ENCODE peak calls at places on chromosomes 6 and 20, in ten cellular contexts. W, K, M, Z, F, I, D, Y, A and J are unnamed samples.

GRCh38 chr20:17747431-17747846 is 47.7 kb downstream of the BANF2 start:
- DNase-seq in W (peak; percentile 67), K (no peak), M (no peak), Z (peak; percentile 77), F (no peak), I (no peak), D (no peak), Y (no peak), A (no peak), J (no peak)

GRCh38 chr20:8404912-8405635 is 273.0 kb downstream of the PLCB1 start:
- DNase-seq in W (no peak), K (no peak), M (no peak), Z (peak; percentile 39), F (no peak), I (no peak), D (no peak), Y (no peak), A (no peak), J (no peak)

GRCh38 chr6:474454-475185 is 83.1 kb downstream of the IRF4 start:
- DNase-seq in W (peak; percentile 75), K (peak; percentile 65), M (no peak), Z (peak; percentile 9), F (no peak), I (peak; percentile 66), D (no peak), Y (peak; percentile 70), A (peak; percentile 94), J (no peak)

GRCh38 chr6:71721642-71722041 is 164.7 kb upstream of the RIMS1 start:
- DNase-seq in W (no peak), K (no peak), M (no peak), Z (peak; percentile 1), F (no peak), I (no peak), D (no peak), Y (no peak), A (no peak), J (no peak)

GRCh38 chr6:13914346-13914745 is 10.4 kb upstream of the RNF182 start:
- DNase-seq in W (no peak), K (no peak), M (no peak), Z (no peak), F (no peak), I (no peak), D (no peak), Y (no peak), A (no peak), J (no peak)

GRCh38 chr6:123655520-123656306 is 19.0 kb upstream of the TRDN start:
- DNase-seq in W (peak; percentile 6), K (no peak), M (no peak), Z (no peak), F (no peak), I (no peak), D (no peak), Y (peak; percentile 15), A (no peak), J (no peak)

GRCh38 chr20:39112196-39112743 is 150.1 kb downstream of the DHX35 start:
- DNase-seq in W (peak; percentile 30), K (no peak), M (no peak), Z (peak; percentile 65), F (no peak), I (no peak), D (peak; percentile 70), Y (no peak), A (no peak), J (no peak)

GRCh38 chr6:131727868-131728267 is 17.1 kb upstream of the CTAGE9 start:
- DNase-seq in W (no peak), K (no peak), M (no peak), Z (no peak), F (no peak), I (no peak), D (no peak), Y (no peak), A (no peak), J (no peak)

GRCh38 chr20:1808101-1808500 is 87.1 kb upstream of the SIRPA start:
- DNase-seq in W (no peak), K (no peak), M (no peak), Z (no peak), F (no peak), I (no peak), D (no peak), Y (no peak), A (no peak), J (peak; percentile 91)

GRCh38 chr6:81562169-81562568 is 190.3 kb downstream of the TENT5A start:
- DNase-seq in W (peak; percentile 23), K (no peak), M (peak; percentile 20), Z (no peak), F (no peak), I (no peak), D (no peak), Y (no peak), A (no peak), J (no peak)

GRCh38 chr20:21499641-21500040 is 14.2 kb downstream of the NKX2-2 start:
- DNase-seq in W (no peak), K (no peak), M (no peak), Z (no peak), F (no peak), I (no peak), D (no peak), Y (no peak), A (no peak), J (no peak)

GRCh38 chr20:61720348-61720696 is 345.4 kb downstream of the TAF4 start:
- DNase-seq in W (no peak), K (no peak), M (no peak), Z (no peak), F (no peak), I (no peak), D (no peak), Y (no peak), A (no peak), J (no peak)

GRCh38 chr20:440636-441035 is 21.7 kb downstream of the TBC1D20 start:
- DNase-seq in W (no peak), K (no peak), M (no peak), Z (no peak), F (no peak), I (no peak), D (no peak), Y (no peak), A (no peak), J (no peak)

GRCh38 chr6:48378874-48379407 is 267.9 kb upstream of the PTCHD4 start:
- DNase-seq in W (no peak), K (no peak), M (no peak), Z (no peak), F (no peak), I (no peak), D (no peak), Y (no peak), A (no peak), J (no peak)

GRCh38 chr6:31970604-31971271 is 1.2 kb downstream of the DXO start:
- DNase-seq in W (no peak), K (peak; percentile 80), M (no peak), Z (peak; percentile 45), F (no peak), I (no peak), D (peak; percentile 23), Y (no peak), A (peak; percentile 84), J (no peak)
- H3K36me3 ChIP-seq in W (peaks cover 66% of the 10 kb centered on the region), K (peaks cover 48% of the 10 kb centered on the region), M (peaks cover 39% of the 10 kb centered on the region), Z (no peaks in the 10 kb centered on the region), F (peaks cover 51% of the 10 kb centered on the region), I (peaks cover 46% of the 10 kb centered on the region), D (peaks cover 32% of the 10 kb centered on the region), Y (peaks cover 28% of the 10 kb centered on the region), A (peaks cover 52% of the 10 kb centered on the region), J (peaks cover 52% of the 10 kb centered on the region)

DNA sequence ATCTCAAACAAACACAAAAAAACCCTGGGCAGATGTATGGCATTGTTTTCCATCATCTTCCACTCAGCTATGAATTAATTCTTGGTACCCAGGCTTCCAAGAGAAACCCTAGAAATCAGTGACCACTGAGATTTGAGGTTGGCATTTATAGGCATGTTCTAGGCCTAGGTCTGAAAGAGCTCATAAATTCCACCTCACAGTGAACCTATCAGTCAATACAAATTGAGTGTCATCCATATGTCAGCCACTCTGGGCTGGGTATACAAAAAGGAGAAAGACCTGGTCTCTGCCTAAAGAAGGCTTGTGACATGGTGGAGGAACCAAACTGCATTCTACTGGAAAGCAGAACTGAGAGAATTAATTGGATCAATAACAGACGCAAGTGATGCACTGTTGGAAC is 30.2 kb downstream of the C20orf173 start:
- DNase-seq in W (no peak), K (no peak), M (no peak), Z (no peak), F (no peak), I (no peak), D (no peak), Y (no peak), A (no peak), J (no peak)
- H3K36me3 ChIP-seq in W (peaks cover 59% of the 10 kb centered on the region), K (peaks cover 100% of the 10 kb centered on the region), M (peaks cover 88% of the 10 kb centered on the region), Z (no peaks in the 10 kb centered on the region), F (peaks cover 100% of the 10 kb centered on the region), I (peaks cover 94% of the 10 kb centered on the region), D (peaks cover 56% of the 10 kb centered on the region), Y (peaks cover 49% of the 10 kb centered on the region), A (peaks cover 100% of the 10 kb centered on the region), J (peaks cover 92% of the 10 kb centered on the region)

GRCh38 chr20:48724891-48725588 is 102.8 kb downstream of the PREX1 start:
- DNase-seq in W (no peak), K (no peak), M (no peak), Z (no peak), F (no peak), I (no peak), D (no peak), Y (no peak), A (peak; percentile 55), J (no peak)

GRCh38 chr20:48723308-48724264 is 104.2 kb downstream of the PREX1 start:
- DNase-seq in W (no peak), K (peak; percentile 87), M (no peak), Z (peak; percentile 51), F (no peak), I (no peak), D (no peak), Y (no peak), A (peak; percentile 82), J (no peak)

GRCh38 chr20:48721324-48722001 is 106.3 kb downstream of the PREX1 start:
- DNase-seq in W (no peak), K (no peak), M (no peak), Z (no peak), F (no peak), I (no peak), D (no peak), Y (peak; percentile 51), A (peak; percentile 74), J (no peak)

GRCh38 chr20:48722002-48722731 is 105.6 kb downstream of the PREX1 start:
- DNase-seq in W (no peak), K (no peak), M (no peak), Z (peak; percentile 70), F (no peak), I (no peak), D (no peak), Y (peak; percentile 66), A (peak; percentile 83), J (no peak)

GRCh38 chr20:48722737-48723191 is 105.0 kb downstream of the PREX1 start:
- DNase-seq in W (peak; percentile 13), K (no peak), M (no peak), Z (no peak), F (no peak), I (no peak), D (no peak), Y (peak; percentile 60), A (peak; percentile 83), J (no peak)
- H3K36me3 ChIP-seq in W (peaks cover 11% of the 10 kb centered on the region), K (peaks cover 33% of the 10 kb centered on the region), M (peaks cover 75% of the 10 kb centered on the region), Z (no peaks in the 10 kb centered on the region), F (peaks cover 12% of the 10 kb centered on the region), I (peaks cover 36% of the 10 kb centered on the region), D (no peaks in the 10 kb centered on the region), Y (peaks cover 17% of the 10 kb centered on the region), A (peaks cover 48% of the 10 kb centered on the region), J (peaks cover 18% of the 10 kb centered on the region)

GRCh38 chr6:34768148-34768547 is 10.8 kb downstream of the SNRPC start:
- DNase-seq in W (no peak), K (no peak), M (no peak), Z (no peak), F (no peak), I (no peak), D (no peak), Y (no peak), A (no peak), J (no peak)
- H3K36me3 ChIP-seq in W (peaks cover 86% of the 10 kb centered on the region), K (peaks cover 92% of the 10 kb centered on the region), M (peaks cover 79% of the 10 kb centered on the region), Z (no peaks in the 10 kb centered on the region), F (peaks cover 100% of the 10 kb centered on the region), I (peaks cover 62% of the 10 kb centered on the region), D (peaks cover 71% of the 10 kb centered on the region), Y (peaks cover 13% of the 10 kb centered on the region), A (peaks cover 100% of the 10 kb centered on the region), J (peaks cover 90% of the 10 kb centered on the region)